ENCODE peak calls at places on chromosomes 12 and 14, in seven cellular contexts. One of them, this sample, is unnamed.

GRCh38 chr14:70893842-70894237 is 13.4 kb upstream of the PCNX1 start:
- DNase-seq in left ventricle myocardium inferior: no peak
- DNase-seq in mucosa of descending colon: no peak
- DNase-seq in nephron progenitor cell: no peak
- DNase-seq in omental fat pad: no peak
- DNase-seq in lung: no peak
- DNase-seq in adrenal gland: no peak
- DNase-seq in this sample: no peak

GRCh38 chr14:104353921-104354701 is 215.7 kb downstream of the KIF26A start:
- DNase-seq in lung: no peak
- DNase-seq in mucosa of descending colon: peak
- DNase-seq in left ventricle myocardium inferior: no peak
- DNase-seq in omental fat pad: no peak
- DNase-seq in adrenal gland: no peak
- DNase-seq in nephron progenitor cell: no peak
- DNase-seq in this sample: peak

GRCh38 chr12:74412607-74413230 is 124.9 kb upstream of the ATXN7L3B start:
- DNase-seq in lung: no peak
- DNase-seq in nephron progenitor cell: no peak
- DNase-seq in left ventricle myocardium inferior: no peak
- DNase-seq in mucosa of descending colon: no peak
- DNase-seq in omental fat pad: no peak
- DNase-seq in adrenal gland: no peak
- DNase-seq in this sample: no peak

GRCh38 chr14:89598548-89599186 is 181.6 kb upstream of the FOXN3 start:
- DNase-seq in left ventricle myocardium inferior: no peak
- DNase-seq in nephron progenitor cell: no peak
- DNase-seq in adrenal gland: no peak
- DNase-seq in mucosa of descending colon: no peak
- DNase-seq in omental fat pad: no peak
- DNase-seq in lung: no peak
- DNase-seq in this sample: no peak

GRCh38 chr12:32036477-32037263 is 70.0 kb upstream of the BICD1 start:
- DNase-seq in nephron progenitor cell: no peak
- DNase-seq in mucosa of descending colon: no peak
- DNase-seq in lung: no peak
- DNase-seq in omental fat pad: no peak
- DNase-seq in left ventricle myocardium inferior: no peak
- DNase-seq in adrenal gland: no peak
- DNase-seq in this sample: no peak

GRCh38 chr12:16939871-16940306 is 333.9 kb upstream of the LMO3 start:
- DNase-seq in nephron progenitor cell: peak
- DNase-seq in mucosa of descending colon: peak
- DNase-seq in left ventricle myocardium inferior: no peak
- DNase-seq in omental fat pad: no peak
- DNase-seq in lung: peak
- DNase-seq in adrenal gland: peak
- DNase-seq in this sample: peak

GRCh38 chr14:82009076-82009475 is 475.4 kb upstream of the SEL1L start:
- DNase-seq in left ventricle myocardium inferior: no peak
- DNase-seq in adrenal gland: no peak
- DNase-seq in nephron progenitor cell: peak
- DNase-seq in omental fat pad: no peak
- DNase-seq in lung: no peak
- DNase-seq in mucosa of descending colon: no peak
- DNase-seq in this sample: no peak

GRCh38 chr12:70535896-70536374 is 101.3 kb downstream of the PTPRB start:
- DNase-seq in mucosa of descending colon: no peak
- DNase-seq in omental fat pad: no peak
- DNase-seq in lung: no peak
- DNase-seq in left ventricle myocardium inferior: no peak
- DNase-seq in nephron progenitor cell: no peak
- DNase-seq in adrenal gland: no peak
- DNase-seq in this sample: no peak

GRCh38 chr12:104998423-104999346 is 12.6 kb downstream of the NOPCHAP1 start:
- DNase-seq in nephron progenitor cell: no peak
- DNase-seq in adrenal gland: no peak
- DNase-seq in left ventricle myocardium inferior: no peak
- DNase-seq in omental fat pad: no peak
- DNase-seq in lung: peak
- DNase-seq in mucosa of descending colon: peak
- DNase-seq in this sample: no peak

GRCh38 chr14:51869426-51870113 is 9.2 kb downstream of the GNG2 start:
- DNase-seq in nephron progenitor cell: no peak
- DNase-seq in mucosa of descending colon: no peak
- DNase-seq in lung: no peak
- DNase-seq in left ventricle myocardium inferior: no peak
- DNase-seq in adrenal gland: no peak
- DNase-seq in omental fat pad: no peak
- DNase-seq in this sample: no peak

GRCh38 chr14:77004711-77005460 is 23.6 kb downstream of the IRF2BPL start:
- DNase-seq in lung: no peak
- DNase-seq in omental fat pad: no peak
- DNase-seq in nephron progenitor cell: no peak
- DNase-seq in adrenal gland: no peak
- DNase-seq in mucosa of descending colon: no peak
- DNase-seq in left ventricle myocardium inferior: no peak
- DNase-seq in this sample: no peak

GRCh38 chr12:76883826-76884225 is 5.0 kb upstream of the CSRP2 start:
- DNase-seq in mucosa of descending colon: no peak
- DNase-seq in omental fat pad: no peak
- DNase-seq in adrenal gland: peak
- DNase-seq in lung: no peak
- DNase-seq in nephron progenitor cell: no peak
- DNase-seq in left ventricle myocardium inferior: peak
- DNase-seq in this sample: no peak

GRCh38 chr14:73264896-73265720 is 27.8 kb downstream of the PAPLN start:
- DNase-seq in nephron progenitor cell: no peak
- DNase-seq in mucosa of descending colon: peak
- DNase-seq in left ventricle myocardium inferior: no peak
- DNase-seq in lung: no peak
- DNase-seq in adrenal gland: peak
- DNase-seq in omental fat pad: no peak
- DNase-seq in this sample: no peak

GRCh38 chr12:49979061-49979586 is 6.4 kb downstream of the AQP6 start:
- DNase-seq in omental fat pad: no peak
- DNase-seq in left ventricle myocardium inferior: no peak
- DNase-seq in mucosa of descending colon: no peak
- DNase-seq in adrenal gland: no peak
- DNase-seq in lung: no peak
- DNase-seq in nephron progenitor cell: no peak
- DNase-seq in this sample: no peak

GRCh38 chr12:31315779-31316465 is 10.0 kb downstream of the SINHCAF start:
- DNase-seq in left ventricle myocardium inferior: no peak
- DNase-seq in mucosa of descending colon: no peak
- DNase-seq in nephron progenitor cell: no peak
- DNase-seq in omental fat pad: no peak
- DNase-seq in lung: no peak
- DNase-seq in adrenal gland: no peak
- DNase-seq in this sample: no peak

GRCh38 chr12:26195250-26195640 is at the start of gene SSPN:
- DNase-seq in adrenal gland: peak
- DNase-seq in nephron progenitor cell: peak
- DNase-seq in lung: peak
- DNase-seq in mucosa of descending colon: peak
- DNase-seq in left ventricle myocardium inferior: peak
- DNase-seq in omental fat pad: no peak
- DNase-seq in this sample: peak

GRCh38 chr14:77988966-77989365 is 181.2 kb upstream of the NRXN3 start:
- DNase-seq in mucosa of descending colon: no peak
- DNase-seq in nephron progenitor cell: no peak
- DNase-seq in lung: no peak
- DNase-seq in omental fat pad: no peak
- DNase-seq in left ventricle myocardium inferior: peak
- DNase-seq in adrenal gland: no peak
- DNase-seq in this sample: no peak

GRCh38 chr12:56688846-56689113 is 696 bp upstream of the PTGES3 start:
- DNase-seq in omental fat pad: no peak
- DNase-seq in lung: no peak
- DNase-seq in adrenal gland: no peak
- DNase-seq in left ventricle myocardium inferior: no peak
- DNase-seq in mucosa of descending colon: peak
- DNase-seq in nephron progenitor cell: no peak
- DNase-seq in this sample: no peak

GRCh38 chr12:32568241-32568640 is 110.9 kb upstream of the DNM1L start:
- DNase-seq in lung: no peak
- DNase-seq in omental fat pad: no peak
- DNase-seq in nephron progenitor cell: no peak
- DNase-seq in mucosa of descending colon: no peak
- DNase-seq in left ventricle myocardium inferior: no peak
- DNase-seq in adrenal gland: no peak
- DNase-seq in this sample: no peak

GRCh38 chr12:15757553-15758255 is 31.5 kb downstream of the EPS8 start:
- DNase-seq in omental fat pad: no peak
- DNase-seq in mucosa of descending colon: no peak
- DNase-seq in adrenal gland: peak
- DNase-seq in left ventricle myocardium inferior: no peak
- DNase-seq in lung: no peak
- DNase-seq in nephron progenitor cell: no peak
- DNase-seq in this sample: no peak

GRCh38 chr14:92558319-92558718 is 44.7 kb downstream of the RIN3 start:
- DNase-seq in adrenal gland: no peak
- DNase-seq in lung: no peak
- DNase-seq in omental fat pad: no peak
- DNase-seq in nephron progenitor cell: no peak
- DNase-seq in mucosa of descending colon: no peak
- DNase-seq in left ventricle myocardium inferior: no peak
- DNase-seq in this sample: no peak

GRCh38 chr14:92557544-92557912 is 43.9 kb downstream of the RIN3 start:
- DNase-seq in nephron progenitor cell: no peak
- DNase-seq in omental fat pad: no peak
- DNase-seq in mucosa of descending colon: no peak
- DNase-seq in left ventricle myocardium inferior: no peak
- DNase-seq in adrenal gland: no peak
- DNase-seq in lung: no peak
- DNase-seq in this sample: no peak

GRCh38 chr14:92555440-92556111 is 42.0 kb downstream of the RIN3 start:
- DNase-seq in left ventricle myocardium inferior: no peak
- DNase-seq in omental fat pad: no peak
- DNase-seq in adrenal gland: no peak
- DNase-seq in nephron progenitor cell: no peak
- DNase-seq in lung: no peak
- DNase-seq in mucosa of descending colon: no peak
- DNase-seq in this sample: no peak

GRCh38 chr14:92556255-92556741 is 42.7 kb downstream of the RIN3 start:
- DNase-seq in omental fat pad: no peak
- DNase-seq in adrenal gland: no peak
- DNase-seq in left ventricle myocardium inferior: no peak
- DNase-seq in nephron progenitor cell: no peak
- DNase-seq in mucosa of descending colon: no peak
- DNase-seq in lung: no peak
- DNase-seq in this sample: no peak

GRCh38 chr14:92556863-92557543 is 43.4 kb downstream of the RIN3 start:
- DNase-seq in lung: no peak
- DNase-seq in mucosa of descending colon: no peak
- DNase-seq in nephron progenitor cell: no peak
- DNase-seq in adrenal gland: no peak
- DNase-seq in omental fat pad: no peak
- DNase-seq in left ventricle myocardium inferior: no peak
- DNase-seq in this sample: no peak
- TF ChIP-seq CTCF in lung: no peak
- TF ChIP-seq CTCF in mucosa of descending colon: no peak
- TF ChIP-seq CTCF in nephron progenitor cell: no peak
- TF ChIP-seq CTCF in adrenal gland: no peak
- TF ChIP-seq CTCF in omental fat pad: no peak
- TF ChIP-seq CTCF in left ventricle myocardium inferior: no peak
- TF ChIP-seq CTCF in this sample: no peak

DNA sequence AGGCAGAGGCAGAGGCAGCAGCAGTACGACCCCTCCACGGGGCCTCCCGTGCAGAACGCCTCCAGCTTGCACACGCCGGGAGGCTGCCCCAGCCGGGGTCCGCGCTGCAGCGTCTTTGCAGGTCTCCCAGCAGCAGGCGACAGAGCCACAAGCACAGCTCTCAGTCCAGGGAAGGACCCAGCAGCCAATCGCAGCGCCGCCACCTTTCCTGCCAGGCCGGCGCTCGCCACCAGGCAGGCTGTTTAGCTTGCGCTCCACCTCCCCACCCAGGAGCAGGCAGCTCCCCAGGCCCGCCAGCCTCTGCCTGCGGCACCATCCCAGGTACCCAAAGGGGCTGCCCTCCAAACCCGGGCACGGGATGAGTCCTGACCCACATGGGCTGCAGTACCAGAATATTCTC is 25.2 kb downstream of the DDX51 start:
- DNase-seq in lung: no peak
- DNase-seq in nephron progenitor cell: no peak
- DNase-seq in mucosa of descending colon: no peak
- DNase-seq in left ventricle myocardium inferior: no peak
- DNase-seq in adrenal gland: no peak
- DNase-seq in omental fat pad: no peak
- DNase-seq in this sample: no peak
- TF ChIP-seq CTCF in lung: no peak
- TF ChIP-seq CTCF in nephron progenitor cell: no peak
- TF ChIP-seq CTCF in mucosa of descending colon: no peak
- TF ChIP-seq CTCF in left ventricle myocardium inferior: no peak
- TF ChIP-seq CTCF in adrenal gland: no peak
- TF ChIP-seq CTCF in omental fat pad: no peak
- TF ChIP-seq CTCF in this sample: no peak

GRCh38 chr12:96770239-96770780 is 136.7 kb upstream of the NEDD1 start:
- DNase-seq in left ventricle myocardium inferior: no peak
- DNase-seq in lung: no peak
- DNase-seq in nephron progenitor cell: no peak
- DNase-seq in mucosa of descending colon: no peak
- DNase-seq in adrenal gland: no peak
- DNase-seq in omental fat pad: no peak
- DNase-seq in this sample: no peak

DNA sequence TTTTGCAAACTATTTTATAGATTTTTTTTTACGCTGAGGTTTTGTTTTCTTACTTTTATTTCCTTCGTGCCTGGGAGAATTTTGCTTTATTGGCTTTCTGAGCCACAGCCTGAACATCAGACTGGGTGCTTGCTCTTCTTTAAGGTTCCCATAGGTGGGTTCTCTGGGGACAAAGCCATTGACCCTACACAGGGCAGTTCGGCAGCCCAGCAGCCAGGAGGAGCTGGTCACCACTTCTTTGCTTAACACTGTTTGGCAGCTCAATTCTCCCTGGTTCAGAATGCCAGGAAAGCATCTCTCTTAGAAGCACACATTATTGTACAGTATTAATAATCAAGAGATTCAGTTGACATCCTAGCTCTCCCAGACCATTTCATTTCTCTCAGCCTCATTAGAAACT is 140.8 kb upstream of the NEDD1 start:
- DNase-seq in adrenal gland: no peak
- DNase-seq in omental fat pad: no peak
- DNase-seq in mucosa of descending colon: no peak
- DNase-seq in nephron progenitor cell: no peak
- DNase-seq in left ventricle myocardium inferior: no peak
- DNase-seq in lung: no peak
- DNase-seq in this sample: no peak
- TF ChIP-seq CTCF in adrenal gland: no peak
- TF ChIP-seq CTCF in omental fat pad: no peak
- TF ChIP-seq CTCF in mucosa of descending colon: no peak
- TF ChIP-seq CTCF in nephron progenitor cell: no peak
- TF ChIP-seq CTCF in left ventricle myocardium inferior: no peak
- TF ChIP-seq CTCF in lung: no peak
- TF ChIP-seq CTCF in this sample: no peak

DNA sequence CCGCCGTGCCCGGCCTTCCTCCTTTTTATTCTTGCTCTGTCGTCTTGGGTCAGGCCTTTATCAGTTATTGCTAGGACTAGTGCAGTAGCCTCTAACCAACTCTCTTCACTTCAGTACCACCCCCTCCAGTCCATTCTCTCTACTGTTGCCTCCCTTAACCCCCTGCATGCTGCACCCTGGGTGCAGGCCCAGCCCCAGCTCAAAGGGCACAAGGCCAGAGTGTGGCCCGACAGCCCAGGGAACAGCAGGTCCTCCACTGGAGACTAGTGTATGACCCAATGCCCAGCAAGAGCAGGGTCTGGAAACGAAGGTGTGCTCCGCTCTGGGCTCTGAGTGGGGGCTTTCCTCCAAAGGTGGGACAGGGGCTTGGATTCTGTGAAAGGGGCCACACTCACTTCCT is 30.0 kb upstream of the RFLNA start:
- DNase-seq in omental fat pad: no peak
- DNase-seq in mucosa of descending colon: no peak
- DNase-seq in nephron progenitor cell: no peak
- DNase-seq in adrenal gland: no peak
- DNase-seq in lung: no peak
- DNase-seq in left ventricle myocardium inferior: no peak
- DNase-seq in this sample: no peak
- TF ChIP-seq CTCF in omental fat pad: no peak
- TF ChIP-seq CTCF in mucosa of descending colon: no peak
- TF ChIP-seq CTCF in nephron progenitor cell: no peak
- TF ChIP-seq CTCF in adrenal gland: no peak
- TF ChIP-seq CTCF in lung: no peak
- TF ChIP-seq CTCF in left ventricle myocardium inferior: no peak
- TF ChIP-seq CTCF in this sample: no peak